ENCODE peak calls at places on chromosomes 6 and 20, in six cellular contexts. V, Z, Y, B, D and U are unnamed samples.
A peak's percentile ranks its signal among the peaks of the same experiment; 100 is the strongest.

GRCh38 chr6:145483191-145483996 is 251.9 kb downstream of the EPM2A start:
- DNase-seq in V (no peak), Z (no peak), Y (no peak), B (no peak), D (peak; percentile 87), U (no peak)

GRCh38 chr6:61755739-61756138 is 530.3 kb downstream of the KHDRBS2 start:
- DNase-seq in V (no peak), Z (no peak), Y (no peak), B (no peak), D (no peak), U (no peak)

GRCh38 chr6:41757268-41757667 is 10.1 kb upstream of the PGC start:
- DNase-seq in V (no peak), Z (no peak), Y (no peak), B (no peak), D (no peak), U (no peak)

GRCh38 chr20:57627972-57628650 is 7.9 kb upstream of the ZBP1 start:
- DNase-seq in V (peak; percentile 48), Z (no peak), Y (peak; percentile 21), B (peak; percentile 33), D (no peak), U (peak; percentile 42)

GRCh38 chr6:164290101-164290500 is 875.6 kb downstream of the QKI start:
- DNase-seq in V (no peak), Z (no peak), Y (no peak), B (no peak), D (no peak), U (no peak)

GRCh38 chr20:39800111-39800510 is 838.0 kb downstream of the DHX35 start:
- DNase-seq in V (no peak), Z (no peak), Y (no peak), B (no peak), D (no peak), U (no peak)

GRCh38 chr6:166592818-166593217 is 6.3 kb upstream of the RAMACL start:
- DNase-seq in V (no peak), Z (no peak), Y (no peak), B (no peak), D (no peak), U (no peak)

GRCh38 chr6:117906905-117907599 is at the start of gene SLC35F1:
- DNase-seq in V (peak; percentile 75), Z (peak; percentile 77), Y (peak; percentile 70), B (no peak), D (no peak), U (peak; percentile 28)

GRCh38 chr6:12343122-12343439 is 52.9 kb downstream of the EDN1 start:
- DNase-seq in V (no peak), Z (no peak), Y (no peak), B (no peak), D (no peak), U (no peak)

GRCh38 chr6:134584809-134585528 is 267.1 kb upstream of the SGK1 start:
- DNase-seq in V (no peak), Z (no peak), Y (no peak), B (no peak), D (no peak), U (no peak)

GRCh38 chr6:14365393-14365792 is 247.8 kb downstream of the CD83 start:
- DNase-seq in V (no peak), Z (no peak), Y (no peak), B (no peak), D (no peak), U (no peak)

GRCh38 chr6:154757352-154758095 is 24.3 kb downstream of the SCAF8 start:
- DNase-seq in V (no peak), Z (no peak), Y (no peak), B (peak; percentile 34), D (no peak), U (no peak)

GRCh38 chr20:24695529-24696225 is 226.2 kb downstream of the SYNDIG1 start:
- DNase-seq in V (peak; percentile 8), Z (no peak), Y (no peak), B (no peak), D (no peak), U (no peak)

GRCh38 chr6:146997062-146997461 is 207.2 kb upstream of the STXBP5 start:
- DNase-seq in V (no peak), Z (no peak), Y (no peak), B (no peak), D (no peak), U (no peak)

GRCh38 chr6:140538926-140539325 is 1164.5 kb upstream of the CITED2 start:
- DNase-seq in V (no peak), Z (no peak), Y (no peak), B (no peak), D (no peak), U (no peak)

GRCh38 chr6:83071023-83071422 is 3.6 kb downstream of the DOP1A start:
- DNase-seq in V (no peak), Z (no peak), Y (peak; percentile 63), B (no peak), D (no peak), U (no peak)

GRCh38 chr6:112180095-112180820 is 74.1 kb downstream of the LAMA4 start:
- DNase-seq in V (peak; percentile 27), Z (peak; percentile 72), Y (peak; percentile 67), B (no peak), D (peak; percentile 52), U (peak; percentile 56)

GRCh38 chr6:108080010-108080780 is 5.7 kb upstream of the OSTM1 start:
- DNase-seq in V (no peak), Z (peak; percentile 42), Y (no peak), B (no peak), D (no peak), U (no peak)

GRCh38 chr6:112980676-112981075 is 633.5 kb downstream of the RFPL4B start:
- DNase-seq in V (no peak), Z (no peak), Y (no peak), B (no peak), D (no peak), U (no peak)

GRCh38 chr20:17614176-17614811 is 44.4 kb downstream of the DSTN start:
- DNase-seq in V (peak; percentile 76), Z (peak; percentile 85), Y (no peak), B (peak; percentile 63), D (no peak), U (peak; percentile 54)

GRCh38 chr6:16739329-16739801 is 21.9 kb downstream of the ATXN1 start:
- DNase-seq in V (no peak), Z (no peak), Y (no peak), B (peak; percentile 49), D (no peak), U (no peak)

GRCh38 chr6:31053873-31054272 is 43.6 kb downstream of the MUC22 start:
- DNase-seq in V (no peak), Z (peak; percentile 13), Y (no peak), B (no peak), D (no peak), U (no peak)

GRCh38 chr6:137882225-137882961 is 15.3 kb downstream of the TNFAIP3 start:
- DNase-seq in V (no peak), Z (no peak), Y (no peak), B (no peak), D (no peak), U (no peak)

GRCh38 chr20:38599410-38599882 is 2.2 kb upstream of the ARHGAP40 start:
- DNase-seq in V (peak; percentile 29), Z (peak; percentile 84), Y (no peak), B (no peak), D (no peak), U (peak; percentile 69)

GRCh38 chr6:72580281-72580940 is 41.5 kb upstream of the KCNQ5 start:
- DNase-seq in V (peak; percentile 28), Z (no peak), Y (peak; percentile 44), B (no peak), D (peak; percentile 76), U (no peak)

GRCh38 chr20:5770987-5771318 is 20.8 kb downstream of the SHLD1 start:
- DNase-seq in V (no peak), Z (no peak), Y (peak; percentile 84), B (no peak), D (no peak), U (no peak)
- H3K4me1 ChIP-seq in V (no peaks in the 10 kb centered on the region), Z (no peaks in the 10 kb centered on the region), Y (peaks cover 17% of the 10 kb centered on the region), B (peaks cover 11% of the 10 kb centered on the region), D (no peaks in the 10 kb centered on the region), U (no peaks in the 10 kb centered on the region)

GRCh38 chr20:35359335-35359997 is 52.3 kb downstream of the UQCC1 start:
- DNase-seq in V (no peak), Z (no peak), Y (no peak), B (no peak), D (no peak), U (no peak)
- H3K4me3 ChIP-seq in V (no peak overlapping the region), Z (no peak overlapping the region), Y (no peak overlapping the region), B (no peak overlapping the region), D (no peak overlapping the region), U (no peak overlapping the region)

DNA sequence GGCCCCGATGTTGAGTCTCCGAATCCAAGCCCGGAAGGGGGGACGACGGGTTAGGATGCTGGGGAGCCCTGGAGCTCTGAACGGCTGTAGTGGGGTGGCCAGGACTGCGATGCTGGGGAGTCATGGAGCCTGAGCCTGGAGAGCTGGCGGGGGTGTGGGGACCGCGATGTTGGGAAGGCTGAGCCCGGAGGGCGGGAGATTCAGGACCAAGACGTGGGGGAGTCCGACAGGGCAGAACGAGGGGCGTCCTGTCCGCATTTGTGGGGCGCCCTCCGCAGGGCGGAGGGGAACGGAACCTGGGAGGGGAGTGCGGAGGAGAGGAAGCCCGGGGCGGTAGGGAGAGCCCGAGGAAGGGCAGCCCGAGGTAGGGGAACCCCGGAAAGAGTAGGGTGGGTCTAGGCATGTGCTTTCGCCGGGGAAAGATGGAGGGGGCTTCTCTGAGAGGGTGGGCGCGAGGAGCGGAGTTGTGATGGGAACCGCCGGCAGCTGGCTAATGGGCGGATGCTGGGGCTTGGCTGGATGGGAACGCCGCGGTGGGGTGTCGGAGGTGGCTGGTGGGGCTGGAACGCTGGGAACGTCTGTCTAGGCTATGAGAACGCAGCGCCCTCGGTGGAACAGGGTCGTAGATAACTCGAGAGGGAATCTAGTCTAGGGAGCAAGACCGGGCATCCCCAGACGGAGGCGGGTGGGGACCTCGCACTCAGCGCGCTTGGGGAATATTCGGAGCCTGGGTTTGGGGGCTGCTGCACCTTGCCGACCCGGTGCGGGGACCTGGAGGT is 681 bp downstream of the PAQR8 start:
- DNase-seq in V (peak; percentile 47), Z (peak; percentile 49), Y (no peak), B (no peak), D (no peak), U (peak; percentile 17)
- TF ChIP-seq CTCF in V (no peak), Z (no peak), Y (peak; percentile 17), B (no peak), D (peak; percentile 21), U (no peak)

GRCh38 chr20:31704225-31705119 is 18.2 kb downstream of the BCL2L1 start:
- DNase-seq in V (no peak), Z (no peak), Y (no peak), B (no peak), D (peak; percentile 99), U (no peak)
- H3K4me1 ChIP-seq in V (peaks cover 34% of the 10 kb centered on the region), Z (no peaks in the 10 kb centered on the region), Y (peaks cover 79% of the 10 kb centered on the region), B (peaks cover 78% of the 10 kb centered on the region), D (peaks cover 40% of the 10 kb centered on the region), U (peaks cover 42% of the 10 kb centered on the region)

GRCh38 chr6:143538374-143538773 is 26.9 kb upstream of the FUCA2 start:
- DNase-seq in V (no peak), Z (no peak), Y (no peak), B (no peak), D (no peak), U (no peak)
- H3K4me3 ChIP-seq in V (no peak overlapping the region), Z (no peak overlapping the region), Y (no peak overlapping the region), B (no peak overlapping the region), D (no peak overlapping the region), U (no peak overlapping the region)